ENCODE peak calls at places on chromosomes 11 and 22, in six cellular contexts. One of them, this sample, is unnamed.

GRCh38 chr11:58573451-58574104 is 2.1 kb downstream of the LPXN start:
- DNase-seq in tibial artery: peak; percentile 83
- DNase-seq in heart right ventricle: no peak
- DNase-seq in mucosa of descending colon: peak; percentile 41
- DNase-seq in astrocyte of the spinal cord: peak; percentile 68
- DNase-seq in breast epithelium: no peak
- DNase-seq in this sample: no peak

GRCh38 chr11:111707039-111707690 is 59.0 kb downstream of the PPP2R1B start:
- DNase-seq in mucosa of descending colon: peak; percentile 41
- DNase-seq in breast epithelium: peak; percentile 43
- DNase-seq in astrocyte of the spinal cord: peak; percentile 94
- DNase-seq in tibial artery: peak; percentile 75
- DNase-seq in heart right ventricle: peak; percentile 38
- DNase-seq in this sample: no peak

GRCh38 chr22:24516301-24516737 is 21.2 kb downstream of the UPB1 start:
- DNase-seq in breast epithelium: no peak
- DNase-seq in tibial artery: no peak
- DNase-seq in heart right ventricle: no peak
- DNase-seq in mucosa of descending colon: no peak
- DNase-seq in astrocyte of the spinal cord: peak; percentile 87
- DNase-seq in this sample: no peak

GRCh38 chr11:8063319-8063718 is 17.7 kb upstream of the TUB start:
- DNase-seq in tibial artery: no peak
- DNase-seq in breast epithelium: no peak
- DNase-seq in heart right ventricle: no peak
- DNase-seq in astrocyte of the spinal cord: no peak
- DNase-seq in mucosa of descending colon: no peak
- DNase-seq in this sample: peak; percentile 70

GRCh38 chr11:101686514-101686913 is 102.7 kb upstream of the TRPC6 start:
- DNase-seq in mucosa of descending colon: no peak
- DNase-seq in breast epithelium: no peak
- DNase-seq in heart right ventricle: no peak
- DNase-seq in tibial artery: no peak
- DNase-seq in astrocyte of the spinal cord: peak; percentile 65
- DNase-seq in this sample: no peak

GRCh38 chr22:16783930-16784354 is 41.3 kb downstream of the XKR3 start:
- DNase-seq in mucosa of descending colon: no peak
- DNase-seq in breast epithelium: no peak
- DNase-seq in astrocyte of the spinal cord: no peak
- DNase-seq in tibial artery: no peak
- DNase-seq in heart right ventricle: no peak
- DNase-seq in this sample: no peak

GRCh38 chr22:32796865-32797573 is 4.5 kb upstream of the TIMP3 start:
- DNase-seq in breast epithelium: peak; percentile 81
- DNase-seq in tibial artery: peak; percentile 85
- DNase-seq in astrocyte of the spinal cord: peak; percentile 68
- DNase-seq in mucosa of descending colon: peak; percentile 70
- DNase-seq in heart right ventricle: peak; percentile 74
- DNase-seq in this sample: peak; percentile 81

GRCh38 chr22:17581631-17582030 is 18.3 kb downstream of the SLC25A18 start:
- DNase-seq in mucosa of descending colon: no peak
- DNase-seq in breast epithelium: no peak
- DNase-seq in astrocyte of the spinal cord: no peak
- DNase-seq in heart right ventricle: no peak
- DNase-seq in tibial artery: no peak
- DNase-seq in this sample: no peak

GRCh38 chr22:23690713-23691112 is at the start of gene RGL4:
- DNase-seq in heart right ventricle: no peak
- DNase-seq in tibial artery: no peak
- DNase-seq in breast epithelium: no peak
- DNase-seq in astrocyte of the spinal cord: no peak
- DNase-seq in mucosa of descending colon: no peak
- DNase-seq in this sample: no peak

DNA sequence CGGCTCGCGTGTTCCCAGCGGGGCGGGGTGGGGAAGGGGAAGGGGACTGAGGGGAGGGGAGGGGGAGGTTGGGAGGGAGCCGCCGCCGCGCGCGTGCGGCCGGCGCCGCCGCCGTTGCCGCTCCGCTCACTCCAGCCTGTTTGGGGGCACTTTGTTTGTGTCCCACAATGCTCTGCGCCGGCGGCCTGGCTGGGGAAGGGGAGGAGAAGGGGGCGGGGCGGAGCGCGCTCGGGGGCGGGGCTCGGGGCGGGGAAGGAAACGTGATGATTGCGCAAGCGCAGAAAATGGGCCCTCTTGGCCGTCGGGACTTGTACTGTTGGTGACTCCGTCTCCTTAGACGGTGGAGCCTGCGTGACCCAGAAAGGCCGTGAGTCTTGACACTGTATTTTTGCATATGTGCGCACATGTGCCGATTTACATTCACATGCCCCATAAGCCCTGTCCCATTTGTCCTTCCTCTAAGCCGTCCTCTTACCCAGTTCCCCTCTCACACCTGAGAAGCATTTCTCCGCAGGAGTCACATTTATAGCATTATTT is at the start of gene ZBTB44:
- DNase-seq in tibial artery: peak; percentile 96
- DNase-seq in astrocyte of the spinal cord: peak; percentile 84
- DNase-seq in mucosa of descending colon: peak; percentile 95
- DNase-seq in heart right ventricle: peak; percentile 93
- DNase-seq in breast epithelium: peak; percentile 91
- DNase-seq in this sample: peak; percentile 75
- TF ChIP-seq CTCF in tibial artery: no peak
- TF ChIP-seq CTCF in astrocyte of the spinal cord: no peak
- TF ChIP-seq CTCF in mucosa of descending colon: no peak
- TF ChIP-seq CTCF in heart right ventricle: no peak
- TF ChIP-seq CTCF in breast epithelium: no peak
- TF ChIP-seq CTCF in this sample: no peak

DNA sequence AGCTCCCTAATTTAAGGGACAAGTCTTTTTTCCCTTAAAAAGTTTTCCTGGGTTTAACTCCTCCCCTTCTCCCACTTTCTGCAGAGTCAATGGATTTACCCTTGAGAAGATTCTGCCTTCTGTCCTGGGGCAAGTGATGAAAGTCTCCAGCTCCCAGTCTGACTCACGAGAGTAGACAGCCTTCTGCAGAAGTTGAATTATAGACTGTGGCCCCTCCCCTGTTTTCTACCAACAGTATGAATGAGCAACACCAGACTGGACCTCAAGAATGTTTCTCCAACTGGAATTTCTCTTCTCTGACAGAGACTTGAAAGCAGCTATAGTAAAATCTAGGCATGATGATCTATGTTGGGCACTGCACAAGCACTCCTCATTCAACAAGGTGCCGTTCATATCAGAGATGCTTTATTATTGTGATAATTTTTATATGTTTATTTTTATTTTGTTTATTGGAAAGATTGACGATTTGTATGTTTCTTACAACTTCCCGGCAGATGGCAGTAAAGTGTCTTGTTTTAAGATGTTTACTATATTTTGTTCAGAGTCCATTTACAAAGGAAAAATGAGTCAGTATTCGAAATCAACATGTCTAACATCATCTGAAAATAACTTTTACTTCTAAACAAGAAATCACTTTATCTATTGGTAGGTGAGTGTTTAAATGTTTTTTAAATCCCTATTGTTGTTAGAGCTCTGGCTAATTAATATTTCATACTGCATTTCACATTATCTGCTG is 56.6 kb downstream of the LMO2 start:
- DNase-seq in heart right ventricle: no peak
- DNase-seq in mucosa of descending colon: peak; percentile 23
- DNase-seq in tibial artery: no peak
- DNase-seq in breast epithelium: no peak
- DNase-seq in astrocyte of the spinal cord: peak; percentile 72
- DNase-seq in this sample: no peak
- TF ChIP-seq CTCF in heart right ventricle: peak; percentile 47
- TF ChIP-seq CTCF in mucosa of descending colon: no peak
- TF ChIP-seq CTCF in tibial artery: no peak
- TF ChIP-seq CTCF in breast epithelium: peak; percentile 16
- TF ChIP-seq CTCF in astrocyte of the spinal cord: peak; percentile 17
- TF ChIP-seq CTCF in this sample: peak; percentile 30

GRCh38 chr11:119727523-119728081 is 1.4 kb downstream of the NECTIN1 start:
- DNase-seq in tibial artery: no peak
- DNase-seq in mucosa of descending colon: peak; percentile 63
- DNase-seq in astrocyte of the spinal cord: no peak
- DNase-seq in breast epithelium: no peak
- DNase-seq in heart right ventricle: peak; percentile 44
- DNase-seq in this sample: no peak
- TF ChIP-seq CTCF in tibial artery: no peak
- TF ChIP-seq CTCF in mucosa of descending colon: no peak
- TF ChIP-seq CTCF in astrocyte of the spinal cord: peak; percentile 15
- TF ChIP-seq CTCF in breast epithelium: no peak
- TF ChIP-seq CTCF in heart right ventricle: peak; percentile 58
- TF ChIP-seq CTCF in this sample: peak; percentile 47

GRCh38 chr11:64743591-64744543 is at the start of gene RASGRP2:
- DNase-seq in tibial artery: peak; percentile 89
- DNase-seq in breast epithelium: peak; percentile 53
- DNase-seq in astrocyte of the spinal cord: no peak
- DNase-seq in mucosa of descending colon: peak; percentile 71
- DNase-seq in heart right ventricle: peak; percentile 92
- DNase-seq in this sample: peak; percentile 92
- TF ChIP-seq CTCF in tibial artery: peak; percentile 78
- TF ChIP-seq CTCF in breast epithelium: peak; percentile 43
- TF ChIP-seq CTCF in astrocyte of the spinal cord: peak; percentile 71
- TF ChIP-seq CTCF in mucosa of descending colon: no peak
- TF ChIP-seq CTCF in heart right ventricle: peak; percentile 80
- TF ChIP-seq CTCF in this sample: peak; percentile 89

GRCh38 chr11:11284481-11284880 is 68.6 kb downstream of the CSNK2A3 start:
- DNase-seq in heart right ventricle: no peak
- DNase-seq in tibial artery: no peak
- DNase-seq in breast epithelium: no peak
- DNase-seq in astrocyte of the spinal cord: no peak
- DNase-seq in mucosa of descending colon: no peak
- DNase-seq in this sample: no peak

GRCh38 chr11:11280826-11281225 is 72.2 kb downstream of the CSNK2A3 start:
- DNase-seq in mucosa of descending colon: no peak
- DNase-seq in breast epithelium: no peak
- DNase-seq in tibial artery: no peak
- DNase-seq in astrocyte of the spinal cord: no peak
- DNase-seq in heart right ventricle: no peak
- DNase-seq in this sample: no peak

GRCh38 chr11:11279956-11280689 is 72.9 kb downstream of the CSNK2A3 start:
- DNase-seq in breast epithelium: no peak
- DNase-seq in tibial artery: no peak
- DNase-seq in astrocyte of the spinal cord: peak; percentile 45
- DNase-seq in heart right ventricle: no peak
- DNase-seq in mucosa of descending colon: peak; percentile 16
- DNase-seq in this sample: no peak

GRCh38 chr11:11281626-11282025 is 71.4 kb downstream of the CSNK2A3 start:
- DNase-seq in tibial artery: no peak
- DNase-seq in astrocyte of the spinal cord: no peak
- DNase-seq in heart right ventricle: peak; percentile 46
- DNase-seq in mucosa of descending colon: no peak
- DNase-seq in breast epithelium: no peak
- DNase-seq in this sample: no peak
- TF ChIP-seq CTCF in tibial artery: no peak
- TF ChIP-seq CTCF in astrocyte of the spinal cord: no peak
- TF ChIP-seq CTCF in heart right ventricle: no peak
- TF ChIP-seq CTCF in mucosa of descending colon: no peak
- TF ChIP-seq CTCF in breast epithelium: no peak
- TF ChIP-seq CTCF in this sample: no peak

DNA sequence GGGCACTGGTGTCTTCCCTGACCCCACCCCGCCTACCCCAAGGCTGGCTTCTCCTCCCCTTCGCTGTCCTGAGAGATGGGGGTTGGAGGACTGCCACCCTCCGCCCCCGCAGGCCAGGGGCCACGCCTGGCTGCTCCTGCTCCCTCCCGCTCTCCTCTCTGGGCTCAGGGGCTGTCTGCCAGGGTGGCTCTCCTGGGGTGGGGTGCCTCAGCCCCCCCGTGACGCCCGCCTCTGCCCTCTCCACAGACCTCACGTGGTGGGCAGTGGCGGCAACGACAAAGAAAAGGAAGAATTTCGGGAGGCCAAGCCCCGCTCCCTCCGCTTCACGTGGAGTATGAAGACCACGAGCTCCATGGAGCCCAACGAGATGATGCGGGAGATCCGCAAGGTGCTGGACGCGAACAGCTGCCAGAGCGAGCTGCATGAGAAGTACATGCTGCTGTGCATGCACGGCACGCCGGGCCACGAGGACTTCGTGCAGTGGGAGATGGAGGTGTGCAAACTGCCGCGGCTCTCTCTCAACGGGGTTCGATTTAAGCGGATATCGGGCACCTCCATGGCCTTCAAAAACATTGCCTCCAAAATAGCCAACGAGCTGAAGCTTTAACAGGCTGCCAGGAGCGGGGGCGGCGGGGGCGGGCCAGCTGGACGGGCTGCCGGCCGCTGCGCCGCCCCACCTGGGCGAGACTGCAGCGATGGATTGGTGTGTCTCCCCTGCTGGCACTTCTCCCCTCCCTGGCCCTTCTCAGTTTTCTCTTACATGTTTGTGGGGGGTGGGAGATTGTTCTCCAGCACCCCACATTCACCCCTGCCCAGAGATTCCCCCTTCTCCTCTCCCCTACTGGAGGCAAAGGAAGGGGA is 8.1 kb downstream of the RCOR2 start:
- DNase-seq in mucosa of descending colon: no peak
- DNase-seq in heart right ventricle: peak; percentile 59
- DNase-seq in breast epithelium: no peak
- DNase-seq in astrocyte of the spinal cord: no peak
- DNase-seq in tibial artery: no peak
- DNase-seq in this sample: no peak
- TF ChIP-seq CTCF in mucosa of descending colon: no peak
- TF ChIP-seq CTCF in heart right ventricle: no peak
- TF ChIP-seq CTCF in breast epithelium: no peak
- TF ChIP-seq CTCF in astrocyte of the spinal cord: no peak
- TF ChIP-seq CTCF in tibial artery: no peak
- TF ChIP-seq CTCF in this sample: no peak

GRCh38 chr11:85483861-85484260 is 143.3 kb downstream of the DLG2 start:
- DNase-seq in astrocyte of the spinal cord: peak; percentile 3
- DNase-seq in heart right ventricle: no peak
- DNase-seq in tibial artery: no peak
- DNase-seq in mucosa of descending colon: no peak
- DNase-seq in breast epithelium: no peak
- DNase-seq in this sample: no peak

GRCh38 chr11:85475637-85476517 is 151.3 kb downstream of the DLG2 start:
- DNase-seq in astrocyte of the spinal cord: no peak
- DNase-seq in breast epithelium: no peak
- DNase-seq in mucosa of descending colon: no peak
- DNase-seq in heart right ventricle: no peak
- DNase-seq in tibial artery: no peak
- DNase-seq in this sample: no peak

GRCh38 chr11:85485902-85486301 is 141.2 kb downstream of the DLG2 start:
- DNase-seq in astrocyte of the spinal cord: no peak
- DNase-seq in heart right ventricle: no peak
- DNase-seq in breast epithelium: no peak
- DNase-seq in tibial artery: no peak
- DNase-seq in mucosa of descending colon: no peak
- DNase-seq in this sample: no peak

DNA sequence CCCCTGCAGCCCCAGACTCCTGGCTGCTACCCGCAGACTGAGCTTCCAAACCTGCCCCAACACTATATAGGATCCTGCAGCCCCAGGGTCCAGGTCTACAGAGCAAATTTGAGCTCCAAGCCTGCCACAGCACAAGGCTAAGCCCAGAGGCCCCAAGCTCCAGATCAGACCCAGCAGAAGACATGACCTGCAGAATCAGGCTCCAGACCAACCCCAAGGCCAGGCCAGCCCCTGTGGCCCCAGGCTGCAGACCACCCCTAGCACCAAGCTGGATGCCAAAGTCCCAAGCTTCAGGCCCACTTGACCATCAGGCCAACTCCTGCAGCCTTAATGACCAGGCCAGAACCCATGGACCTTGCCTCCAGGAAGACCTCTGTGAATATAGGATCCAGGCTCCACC is 145.3 kb downstream of the DLG2 start:
- DNase-seq in breast epithelium: no peak
- DNase-seq in heart right ventricle: no peak
- DNase-seq in astrocyte of the spinal cord: no peak
- DNase-seq in mucosa of descending colon: no peak
- DNase-seq in tibial artery: peak; percentile 53
- DNase-seq in this sample: no peak
- TF ChIP-seq CTCF in breast epithelium: no peak
- TF ChIP-seq CTCF in heart right ventricle: no peak
- TF ChIP-seq CTCF in astrocyte of the spinal cord: no peak
- TF ChIP-seq CTCF in mucosa of descending colon: no peak
- TF ChIP-seq CTCF in tibial artery: no peak
- TF ChIP-seq CTCF in this sample: no peak